ENCODE peak calls at places on chromosomes 12 and 14, in ten cellular contexts. One of them, this sample, is unnamed.
A peak's percentile ranks its signal among the peaks of the same experiment; 100 is the strongest.

GRCh38 chr14:105299654-105300541 is 903 bp downstream of the BRF1 start:
- DNase-seq in choroid plexus epithelial cell: no peak
- DNase-seq in neural progenitor cell: no peak
- DNase-seq in AG10803: no peak
- DNase-seq in GM12864: no peak
- DNase-seq in hepatocyte: no peak
- DNase-seq in astrocyte of the spinal cord: no peak
- DNase-seq in left ventricle myocardium inferior: no peak
- DNase-seq in mesendoderm: no peak
- DNase-seq in astrocyte: no peak
- DNase-seq in this sample: peak; percentile 67

GRCh38 chr12:32302218-32302826 is 97.0 kb upstream of the FGD4 start:
- DNase-seq in GM12864: peak; percentile 35
- DNase-seq in hepatocyte: peak; percentile 30
- DNase-seq in choroid plexus epithelial cell: peak; percentile 64
- DNase-seq in astrocyte: no peak
- DNase-seq in astrocyte of the spinal cord: no peak
- DNase-seq in neural progenitor cell: peak; percentile 46
- DNase-seq in AG10803: no peak
- DNase-seq in left ventricle myocardium inferior: no peak
- DNase-seq in mesendoderm: peak; percentile 83
- DNase-seq in this sample: peak; percentile 68

GRCh38 chr12:9404469-9405260 is 196.5 kb upstream of the PZP start:
- DNase-seq in choroid plexus epithelial cell: no peak
- DNase-seq in neural progenitor cell: peak; percentile 19
- DNase-seq in left ventricle myocardium inferior: no peak
- DNase-seq in AG10803: no peak
- DNase-seq in hepatocyte: peak; percentile 19
- DNase-seq in mesendoderm: no peak
- DNase-seq in astrocyte: no peak
- DNase-seq in GM12864: no peak
- DNase-seq in astrocyte of the spinal cord: no peak
- DNase-seq in this sample: peak; percentile 78

GRCh38 chr12:96457191-96457930 is 32.0 kb upstream of the CFAP54 start:
- DNase-seq in astrocyte: no peak
- DNase-seq in choroid plexus epithelial cell: no peak
- DNase-seq in GM12864: no peak
- DNase-seq in astrocyte of the spinal cord: no peak
- DNase-seq in hepatocyte: no peak
- DNase-seq in neural progenitor cell: no peak
- DNase-seq in AG10803: no peak
- DNase-seq in mesendoderm: peak; percentile 91
- DNase-seq in left ventricle myocardium inferior: no peak
- DNase-seq in this sample: no peak

GRCh38 chr12:102675672-102676071 is 195.3 kb upstream of the IGF1 start:
- DNase-seq in left ventricle myocardium inferior: no peak
- DNase-seq in mesendoderm: no peak
- DNase-seq in astrocyte of the spinal cord: no peak
- DNase-seq in astrocyte: peak; percentile 19
- DNase-seq in neural progenitor cell: no peak
- DNase-seq in choroid plexus epithelial cell: peak; percentile 3
- DNase-seq in AG10803: peak; percentile 59
- DNase-seq in hepatocyte: no peak
- DNase-seq in GM12864: no peak
- DNase-seq in this sample: no peak

GRCh38 chr14:90781344-90781761 is 34.9 kb downstream of the TTC7B start:
- DNase-seq in astrocyte of the spinal cord: peak; percentile 82
- DNase-seq in choroid plexus epithelial cell: peak; percentile 78
- DNase-seq in neural progenitor cell: no peak
- DNase-seq in mesendoderm: no peak
- DNase-seq in astrocyte: peak; percentile 87
- DNase-seq in left ventricle myocardium inferior: no peak
- DNase-seq in GM12864: no peak
- DNase-seq in hepatocyte: no peak
- DNase-seq in AG10803: peak; percentile 80
- DNase-seq in this sample: no peak

GRCh38 chr14:23895480-23895879 is 58.1 kb upstream of the DHRS4 start:
- DNase-seq in hepatocyte: no peak
- DNase-seq in AG10803: no peak
- DNase-seq in mesendoderm: peak; percentile 1
- DNase-seq in left ventricle myocardium inferior: no peak
- DNase-seq in astrocyte of the spinal cord: no peak
- DNase-seq in astrocyte: no peak
- DNase-seq in GM12864: no peak
- DNase-seq in neural progenitor cell: no peak
- DNase-seq in choroid plexus epithelial cell: peak; percentile 4
- DNase-seq in this sample: peak; percentile 31

GRCh38 chr14:92613008-92613658 is 99.6 kb downstream of the RIN3 start:
- DNase-seq in left ventricle myocardium inferior: peak; percentile 33
- DNase-seq in AG10803: no peak
- DNase-seq in mesendoderm: peak; percentile 88
- DNase-seq in astrocyte: peak; percentile 23
- DNase-seq in astrocyte of the spinal cord: no peak
- DNase-seq in GM12864: no peak
- DNase-seq in hepatocyte: no peak
- DNase-seq in neural progenitor cell: peak; percentile 78
- DNase-seq in choroid plexus epithelial cell: peak; percentile 20
- DNase-seq in this sample: peak; percentile 90

GRCh38 chr14:80127466-80127865 is 83.8 kb downstream of the DIO2 start:
- DNase-seq in neural progenitor cell: no peak
- DNase-seq in astrocyte of the spinal cord: no peak
- DNase-seq in mesendoderm: no peak
- DNase-seq in AG10803: no peak
- DNase-seq in choroid plexus epithelial cell: no peak
- DNase-seq in hepatocyte: no peak
- DNase-seq in left ventricle myocardium inferior: no peak
- DNase-seq in GM12864: no peak
- DNase-seq in astrocyte: no peak
- DNase-seq in this sample: no peak

GRCh38 chr12:89353188-89353822 is 1.0 kb upstream of the DUSP6 start:
- DNase-seq in AG10803: peak; percentile 68
- DNase-seq in left ventricle myocardium inferior: peak; percentile 78
- DNase-seq in hepatocyte: peak; percentile 91
- DNase-seq in astrocyte of the spinal cord: peak; percentile 88
- DNase-seq in astrocyte: peak; percentile 59
- DNase-seq in mesendoderm: peak; percentile 95
- DNase-seq in neural progenitor cell: peak; percentile 87
- DNase-seq in choroid plexus epithelial cell: peak; percentile 77
- DNase-seq in GM12864: no peak
- DNase-seq in this sample: peak; percentile 93

GRCh38 chr12:66077542-66077941 is 53.0 kb downstream of the LLPH start:
- DNase-seq in astrocyte: no peak
- DNase-seq in mesendoderm: no peak
- DNase-seq in hepatocyte: no peak
- DNase-seq in choroid plexus epithelial cell: no peak
- DNase-seq in neural progenitor cell: no peak
- DNase-seq in left ventricle myocardium inferior: no peak
- DNase-seq in GM12864: no peak
- DNase-seq in astrocyte of the spinal cord: no peak
- DNase-seq in AG10803: no peak
- DNase-seq in this sample: no peak

GRCh38 chr12:113134521-113134951 is 1.0 kb downstream of the RASAL1 start:
- DNase-seq in hepatocyte: no peak
- DNase-seq in AG10803: no peak
- DNase-seq in neural progenitor cell: no peak
- DNase-seq in choroid plexus epithelial cell: no peak
- DNase-seq in astrocyte: no peak
- DNase-seq in mesendoderm: no peak
- DNase-seq in left ventricle myocardium inferior: no peak
- DNase-seq in GM12864: no peak
- DNase-seq in astrocyte of the spinal cord: no peak
- DNase-seq in this sample: peak; percentile 60

GRCh38 chr12:113137861-113138783 is 2.6 kb upstream of the RASAL1 start:
- DNase-seq in hepatocyte: no peak
- DNase-seq in left ventricle myocardium inferior: no peak
- DNase-seq in GM12864: no peak
- DNase-seq in neural progenitor cell: no peak
- DNase-seq in mesendoderm: no peak
- DNase-seq in choroid plexus epithelial cell: no peak
- DNase-seq in AG10803: no peak
- DNase-seq in astrocyte of the spinal cord: no peak
- DNase-seq in astrocyte: no peak
- DNase-seq in this sample: peak; percentile 25

GRCh38 chr12:113136990-113137511 is 1.5 kb upstream of the RASAL1 start:
- DNase-seq in astrocyte: no peak
- DNase-seq in neural progenitor cell: no peak
- DNase-seq in hepatocyte: no peak
- DNase-seq in astrocyte of the spinal cord: no peak
- DNase-seq in GM12864: no peak
- DNase-seq in left ventricle myocardium inferior: no peak
- DNase-seq in AG10803: no peak
- DNase-seq in mesendoderm: no peak
- DNase-seq in choroid plexus epithelial cell: no peak
- DNase-seq in this sample: peak; percentile 38

GRCh38 chr12:113135178-113136127 is at the start of gene RASAL1:
- DNase-seq in astrocyte of the spinal cord: no peak
- DNase-seq in choroid plexus epithelial cell: no peak
- DNase-seq in hepatocyte: peak; percentile 41
- DNase-seq in AG10803: no peak
- DNase-seq in mesendoderm: peak; percentile 86
- DNase-seq in left ventricle myocardium inferior: no peak
- DNase-seq in astrocyte: no peak
- DNase-seq in GM12864: no peak
- DNase-seq in neural progenitor cell: peak; percentile 84
- DNase-seq in this sample: peak; percentile 100

GRCh38 chr12:113136128-113136989 is 798 bp upstream of the RASAL1 start:
- DNase-seq in mesendoderm: peak; percentile 62
- DNase-seq in astrocyte of the spinal cord: no peak
- DNase-seq in choroid plexus epithelial cell: no peak
- DNase-seq in left ventricle myocardium inferior: no peak
- DNase-seq in GM12864: no peak
- DNase-seq in neural progenitor cell: no peak
- DNase-seq in hepatocyte: no peak
- DNase-seq in astrocyte: no peak
- DNase-seq in AG10803: no peak
- DNase-seq in this sample: peak; percentile 80
- H3K4me3 ChIP-seq in mesendoderm: no peak overlapping the region
- H3K4me3 ChIP-seq in astrocyte of the spinal cord: no peak overlapping the region
- H3K4me3 ChIP-seq in choroid plexus epithelial cell: no peak overlapping the region
- H3K4me3 ChIP-seq in left ventricle myocardium inferior: no peak overlapping the region
- H3K4me3 ChIP-seq in GM12864: no peak overlapping the region
- H3K4me3 ChIP-seq in neural progenitor cell: peak overlapping the region; percentile 46
- H3K4me3 ChIP-seq in hepatocyte: no peak overlapping the region
- H3K4me3 ChIP-seq in astrocyte: no peak overlapping the region
- H3K4me3 ChIP-seq in AG10803: no peak overlapping the region
- H3K4me3 ChIP-seq in this sample: peak overlapping the region; percentile 43

DNA sequence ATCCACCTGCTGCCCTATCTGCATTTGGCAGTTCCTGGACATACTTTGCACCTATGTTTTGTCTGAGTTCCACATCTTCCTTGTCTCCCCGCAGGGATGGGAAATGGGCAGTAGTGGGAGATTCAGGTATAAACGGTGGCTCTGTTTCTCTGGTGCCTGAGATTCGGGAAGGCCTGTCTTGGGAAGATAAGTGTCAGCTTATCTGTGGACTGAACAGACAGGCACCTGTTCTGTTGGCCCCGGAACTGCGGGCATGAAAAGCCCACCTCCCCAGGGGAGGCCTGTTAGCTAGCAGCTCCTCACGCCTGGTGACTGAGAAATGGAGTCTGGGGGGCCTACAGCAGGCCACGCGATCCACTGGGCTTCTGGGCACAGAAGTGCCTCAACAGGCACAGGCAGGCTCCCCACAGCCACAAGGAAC is 5.8 kb downstream of the PHB2 start:
- DNase-seq in astrocyte of the spinal cord: no peak
- DNase-seq in left ventricle myocardium inferior: no peak
- DNase-seq in astrocyte: no peak
- DNase-seq in hepatocyte: no peak
- DNase-seq in mesendoderm: no peak
- DNase-seq in choroid plexus epithelial cell: no peak
- DNase-seq in neural progenitor cell: no peak
- DNase-seq in AG10803: no peak
- DNase-seq in GM12864: no peak
- DNase-seq in this sample: no peak
- H3K4me3 ChIP-seq in astrocyte of the spinal cord: no peak overlapping the region
- H3K4me3 ChIP-seq in left ventricle myocardium inferior: no peak overlapping the region
- H3K4me3 ChIP-seq in astrocyte: no peak overlapping the region
- H3K4me3 ChIP-seq in hepatocyte: peak overlapping the region; percentile 74
- H3K4me3 ChIP-seq in mesendoderm: no peak overlapping the region
- H3K4me3 ChIP-seq in choroid plexus epithelial cell: no peak overlapping the region
- H3K4me3 ChIP-seq in neural progenitor cell: no peak overlapping the region
- H3K4me3 ChIP-seq in AG10803: no peak overlapping the region
- H3K4me3 ChIP-seq in GM12864: no peak overlapping the region
- H3K4me3 ChIP-seq in this sample: no peak overlapping the region

GRCh38 chr12:19239046-19239445 is 109.5 kb downstream of the PLEKHA5 start:
- DNase-seq in choroid plexus epithelial cell: no peak
- DNase-seq in hepatocyte: no peak
- DNase-seq in mesendoderm: peak; percentile 29
- DNase-seq in AG10803: no peak
- DNase-seq in neural progenitor cell: no peak
- DNase-seq in left ventricle myocardium inferior: no peak
- DNase-seq in astrocyte of the spinal cord: no peak
- DNase-seq in GM12864: no peak
- DNase-seq in astrocyte: no peak
- DNase-seq in this sample: no peak

GRCh38 chr12:19238520-19238919 is 109.0 kb downstream of the PLEKHA5 start:
- DNase-seq in hepatocyte: no peak
- DNase-seq in mesendoderm: no peak
- DNase-seq in astrocyte of the spinal cord: no peak
- DNase-seq in neural progenitor cell: no peak
- DNase-seq in AG10803: no peak
- DNase-seq in GM12864: no peak
- DNase-seq in astrocyte: no peak
- DNase-seq in choroid plexus epithelial cell: no peak
- DNase-seq in left ventricle myocardium inferior: no peak
- DNase-seq in this sample: no peak

GRCh38 chr12:19234171-19234704 is 104.7 kb downstream of the PLEKHA5 start:
- DNase-seq in hepatocyte: no peak
- DNase-seq in mesendoderm: peak; percentile 51
- DNase-seq in left ventricle myocardium inferior: no peak
- DNase-seq in astrocyte: peak; percentile 27
- DNase-seq in astrocyte of the spinal cord: no peak
- DNase-seq in neural progenitor cell: no peak
- DNase-seq in GM12864: no peak
- DNase-seq in AG10803: peak; percentile 40
- DNase-seq in choroid plexus epithelial cell: peak; percentile 50
- DNase-seq in this sample: no peak

GRCh38 chr12:19236656-19237055 is 107.1 kb downstream of the PLEKHA5 start:
- DNase-seq in hepatocyte: no peak
- DNase-seq in GM12864: no peak
- DNase-seq in left ventricle myocardium inferior: no peak
- DNase-seq in choroid plexus epithelial cell: peak; percentile 81
- DNase-seq in neural progenitor cell: no peak
- DNase-seq in astrocyte: peak; percentile 62
- DNase-seq in mesendoderm: no peak
- DNase-seq in astrocyte of the spinal cord: peak; percentile 49
- DNase-seq in AG10803: peak; percentile 47
- DNase-seq in this sample: no peak

GRCh38 chr12:19234991-19235876 is 105.7 kb downstream of the PLEKHA5 start:
- DNase-seq in hepatocyte: no peak
- DNase-seq in AG10803: peak; percentile 75
- DNase-seq in astrocyte of the spinal cord: peak; percentile 41
- DNase-seq in choroid plexus epithelial cell: peak; percentile 81
- DNase-seq in left ventricle myocardium inferior: no peak
- DNase-seq in astrocyte: peak; percentile 62
- DNase-seq in GM12864: no peak
- DNase-seq in mesendoderm: no peak
- DNase-seq in neural progenitor cell: no peak
- DNase-seq in this sample: no peak
- H3K4me3 ChIP-seq in hepatocyte: no peak overlapping the region
- H3K4me3 ChIP-seq in AG10803: no peak overlapping the region
- H3K4me3 ChIP-seq in astrocyte of the spinal cord: no peak overlapping the region
- H3K4me3 ChIP-seq in choroid plexus epithelial cell: no peak overlapping the region
- H3K4me3 ChIP-seq in left ventricle myocardium inferior: peak overlapping the region; percentile 2
- H3K4me3 ChIP-seq in astrocyte: no peak overlapping the region
- H3K4me3 ChIP-seq in GM12864: no peak overlapping the region
- H3K4me3 ChIP-seq in mesendoderm: no peak overlapping the region
- H3K4me3 ChIP-seq in neural progenitor cell: no peak overlapping the region
- H3K4me3 ChIP-seq in this sample: no peak overlapping the region

GRCh38 chr12:104604070-104604994 is 147.6 kb downstream of the CHST11 start:
- DNase-seq in GM12864: peak; percentile 80
- DNase-seq in choroid plexus epithelial cell: peak; percentile 96
- DNase-seq in mesendoderm: peak; percentile 89
- DNase-seq in AG10803: peak; percentile 95
- DNase-seq in hepatocyte: peak; percentile 83
- DNase-seq in astrocyte: peak; percentile 97
- DNase-seq in astrocyte of the spinal cord: peak; percentile 94
- DNase-seq in neural progenitor cell: no peak
- DNase-seq in left ventricle myocardium inferior: peak; percentile 63
- DNase-seq in this sample: peak; percentile 55
- H3K4me3 ChIP-seq in GM12864: peak overlapping the region; percentile 4
- H3K4me3 ChIP-seq in choroid plexus epithelial cell: peak overlapping the region; percentile 12
- H3K4me3 ChIP-seq in mesendoderm: no peak overlapping the region
- H3K4me3 ChIP-seq in AG10803: peak overlapping the region; percentile 14
- H3K4me3 ChIP-seq in hepatocyte: no peak overlapping the region
- H3K4me3 ChIP-seq in astrocyte: peak overlapping the region; percentile 13
- H3K4me3 ChIP-seq in astrocyte of the spinal cord: no peak overlapping the region
- H3K4me3 ChIP-seq in neural progenitor cell: no peak overlapping the region
- H3K4me3 ChIP-seq in left ventricle myocardium inferior: no peak overlapping the region
- H3K4me3 ChIP-seq in this sample: no peak overlapping the region

This sample was measured in H7.